ENCODE peak calls at places on chromosomes 13 and 19, in nine cellular contexts. Y is ureter; F is NCI-H187 treated with DMSO at 0.1 percent for 48 hours; Q is epithelial cell of prostate; A is HEK293T; K is T-helper 17 cell; M is HCEC 1CT; L is tibial artery; O is stimulated activated CD4-positive, alpha-beta T cell treated with anti-CD3 and anti-CD28 coated beads, Interleukin-4, amount 100 ng/mL, for 4 hours. I is an unnamed sample.
A peak's percentile ranks its signal among the peaks of the same experiment; 100 is the strongest.

GRCh38 chr19:17872251-17873001 is 681 bp downstream of the SLC5A5 start:
- DNase-seq in A (no peak), L (no peak), M (no peak), K (no peak), Y (no peak), O (peak; percentile 60), F (no peak), Q (no peak), I (no peak)

GRCh38 chr19:40414536-40415535 is 1.7 kb upstream of the PRX start:
- DNase-seq in Q (no peak), M (no peak), Y (no peak), A (no peak), F (no peak), K (no peak), O (no peak), L (no peak), I (no peak)

GRCh38 chr13:48233886-48234488 is 981 bp downstream of the ITM2B start:
- DNase-seq in O (no peak), M (peak; percentile 36), Q (no peak), Y (no peak), F (no peak), A (no peak), K (no peak), L (no peak), I (peak; percentile 58)

GRCh38 chr13:44575741-44576395 is at the start of gene TSC22D1:
- DNase-seq in L (peak; percentile 73), K (peak; percentile 39), Q (no peak), Y (peak; percentile 60), A (no peak), O (peak; percentile 51), F (no peak), M (peak; percentile 56), I (peak; percentile 47)

GRCh38 chr19:21749090-21749489 is 18.3 kb downstream of the ZNF100 start:
- DNase-seq in Y (no peak), Q (no peak), A (no peak), L (no peak), F (no peak), K (no peak), M (no peak), O (no peak), I (peak; percentile 2)

GRCh38 chr13:31032574-31033095 is 100.2 kb downstream of the TEX26 start:
- DNase-seq in O (no peak), K (no peak), A (no peak), F (no peak), L (no peak), Q (no peak), M (no peak), Y (no peak), I (no peak)

GRCh38 chr19:32930567-32930966 is 41.2 kb downstream of the CEP89 start:
- DNase-seq in K (no peak), Y (no peak), A (no peak), O (no peak), L (no peak), F (no peak), Q (no peak), M (no peak), I (no peak)

GRCh38 chr13:23865065-23865464 is 24.1 kb downstream of the MIPEP start:
- DNase-seq in Q (no peak), F (no peak), O (no peak), M (no peak), Y (no peak), K (no peak), A (no peak), L (no peak), I (no peak)

GRCh38 chr19:43504426-43505185 is at the start of gene PHLDB3:
- DNase-seq in F (no peak), K (peak; percentile 38), M (peak; percentile 3), Y (peak; percentile 74), O (peak; percentile 46), Q (no peak), A (peak; percentile 29), L (peak; percentile 75), I (peak; percentile 60)

GRCh38 chr13:46179576-46180368 is 2.2 kb downstream of the LCP1 start:
- DNase-seq in Q (no peak), A (no peak), Y (no peak), O (peak; percentile 63), F (no peak), M (no peak), L (peak; percentile 73), K (peak; percentile 42), I (no peak)

GRCh38 chr19:47228937-47229673 is 1.9 kb downstream of the BBC3 start:
- DNase-seq in Q (no peak), M (no peak), F (no peak), L (peak; percentile 74), K (no peak), O (no peak), Y (no peak), A (no peak), I (peak; percentile 61)

GRCh38 chr13:78630509-78630908 is 27.2 kb upstream of the POU4F1 start:
- DNase-seq in F (no peak), O (no peak), Q (no peak), A (no peak), K (no peak), Y (no peak), L (no peak), M (no peak), I (no peak)